ENCODE peak calls at places on chromosomes 7 and 10, in nine cellular contexts. One of them, this sample, is unnamed. For H3K27me3, the result is how much of the 10 kb centered on the place peaks cover.

GRCh38 chr10:100913470-100913865 is 705 bp downstream of the SLF2 start:
- DNase-seq in uterus: no peak
- DNase-seq in brain microvascular endothelial cell: no peak
- DNase-seq in hepatocyte: no peak
- DNase-seq in GM23338: no peak
- DNase-seq in psoas muscle: no peak
- DNase-seq in neural progenitor cell: no peak
- DNase-seq in body of pancreas: no peak
- DNase-seq in keratinocyte: no peak
- DNase-seq in this sample: no peak

GRCh38 chr7:44131173-44132009 is 8.0 kb upstream of the POLD2 start:
- DNase-seq in hepatocyte: peak
- DNase-seq in neural progenitor cell: peak
- DNase-seq in brain microvascular endothelial cell: no peak
- DNase-seq in GM23338: peak
- DNase-seq in psoas muscle: peak
- DNase-seq in body of pancreas: peak
- DNase-seq in keratinocyte: no peak
- DNase-seq in uterus: no peak
- DNase-seq in this sample: no peak

GRCh38 chr7:2607122-2607912 is 24.5 kb upstream of the TTYH3 start:
- DNase-seq in psoas muscle: peak
- DNase-seq in GM23338: no peak
- DNase-seq in uterus: peak
- DNase-seq in body of pancreas: no peak
- DNase-seq in brain microvascular endothelial cell: no peak
- DNase-seq in neural progenitor cell: no peak
- DNase-seq in keratinocyte: no peak
- DNase-seq in hepatocyte: no peak
- DNase-seq in this sample: no peak

GRCh38 chr10:101961591-101962498 is 94.1 kb downstream of the ARMH3 start:
- DNase-seq in uterus: no peak
- DNase-seq in body of pancreas: peak
- DNase-seq in psoas muscle: peak
- DNase-seq in keratinocyte: no peak
- DNase-seq in GM23338: no peak
- DNase-seq in brain microvascular endothelial cell: peak
- DNase-seq in neural progenitor cell: no peak
- DNase-seq in hepatocyte: peak
- DNase-seq in this sample: no peak

GRCh38 chr10:11148638-11149037 is 131.0 kb downstream of the CELF2 start:
- DNase-seq in brain microvascular endothelial cell: no peak
- DNase-seq in body of pancreas: no peak
- DNase-seq in uterus: no peak
- DNase-seq in neural progenitor cell: no peak
- DNase-seq in GM23338: no peak
- DNase-seq in keratinocyte: no peak
- DNase-seq in psoas muscle: no peak
- DNase-seq in hepatocyte: no peak
- DNase-seq in this sample: no peak

GRCh38 chr10:33263453-33263852 is 71.0 kb downstream of the NRP1 start:
- DNase-seq in psoas muscle: no peak
- DNase-seq in neural progenitor cell: no peak
- DNase-seq in body of pancreas: no peak
- DNase-seq in brain microvascular endothelial cell: no peak
- DNase-seq in keratinocyte: no peak
- DNase-seq in GM23338: no peak
- DNase-seq in uterus: no peak
- DNase-seq in hepatocyte: no peak
- DNase-seq in this sample: no peak

GRCh38 chr7:4015371-4015770 is 666.7 kb upstream of the FOXK1 start:
- DNase-seq in uterus: no peak
- DNase-seq in brain microvascular endothelial cell: no peak
- DNase-seq in GM23338: no peak
- DNase-seq in body of pancreas: no peak
- DNase-seq in keratinocyte: no peak
- DNase-seq in psoas muscle: no peak
- DNase-seq in hepatocyte: no peak
- DNase-seq in neural progenitor cell: no peak
- DNase-seq in this sample: no peak

GRCh38 chr7:43869898-43870240 is 552 bp upstream of the MRPS24 start:
- DNase-seq in GM23338: peak
- DNase-seq in brain microvascular endothelial cell: peak
- DNase-seq in keratinocyte: peak
- DNase-seq in body of pancreas: no peak
- DNase-seq in uterus: peak
- DNase-seq in neural progenitor cell: no peak
- DNase-seq in hepatocyte: peak
- DNase-seq in psoas muscle: no peak
- DNase-seq in this sample: no peak

GRCh38 chr7:47938574-47939165 is 9.6 kb downstream of the PKD1L1 start:
- DNase-seq in neural progenitor cell: no peak
- DNase-seq in body of pancreas: no peak
- DNase-seq in hepatocyte: no peak
- DNase-seq in GM23338: no peak
- DNase-seq in psoas muscle: no peak
- DNase-seq in brain microvascular endothelial cell: no peak
- DNase-seq in uterus: no peak
- DNase-seq in keratinocyte: no peak
- DNase-seq in this sample: peak

GRCh38 chr7:114150704-114151103 is 231.9 kb upstream of the PPP1R3A start:
- DNase-seq in uterus: no peak
- DNase-seq in body of pancreas: no peak
- DNase-seq in brain microvascular endothelial cell: no peak
- DNase-seq in hepatocyte: no peak
- DNase-seq in neural progenitor cell: no peak
- DNase-seq in keratinocyte: no peak
- DNase-seq in GM23338: no peak
- DNase-seq in psoas muscle: no peak
- DNase-seq in this sample: no peak

GRCh38 chr7:98409843-98410242 is 9.0 kb upstream of the BAIAP2L1 start:
- DNase-seq in body of pancreas: no peak
- DNase-seq in neural progenitor cell: no peak
- DNase-seq in GM23338: no peak
- DNase-seq in psoas muscle: no peak
- DNase-seq in uterus: no peak
- DNase-seq in hepatocyte: no peak
- DNase-seq in brain microvascular endothelial cell: no peak
- DNase-seq in keratinocyte: no peak
- DNase-seq in this sample: no peak

GRCh38 chr7:98418271-98418635 is 17.4 kb upstream of the BAIAP2L1 start:
- DNase-seq in brain microvascular endothelial cell: peak
- DNase-seq in keratinocyte: no peak
- DNase-seq in neural progenitor cell: no peak
- DNase-seq in psoas muscle: no peak
- DNase-seq in body of pancreas: no peak
- DNase-seq in uterus: no peak
- DNase-seq in GM23338: no peak
- DNase-seq in hepatocyte: no peak
- DNase-seq in this sample: no peak

GRCh38 chr7:98418636-98419315 is 17.9 kb upstream of the BAIAP2L1 start:
- DNase-seq in brain microvascular endothelial cell: peak
- DNase-seq in psoas muscle: no peak
- DNase-seq in neural progenitor cell: no peak
- DNase-seq in hepatocyte: peak
- DNase-seq in body of pancreas: peak
- DNase-seq in GM23338: no peak
- DNase-seq in uterus: no peak
- DNase-seq in keratinocyte: peak
- DNase-seq in this sample: no peak

DNA sequence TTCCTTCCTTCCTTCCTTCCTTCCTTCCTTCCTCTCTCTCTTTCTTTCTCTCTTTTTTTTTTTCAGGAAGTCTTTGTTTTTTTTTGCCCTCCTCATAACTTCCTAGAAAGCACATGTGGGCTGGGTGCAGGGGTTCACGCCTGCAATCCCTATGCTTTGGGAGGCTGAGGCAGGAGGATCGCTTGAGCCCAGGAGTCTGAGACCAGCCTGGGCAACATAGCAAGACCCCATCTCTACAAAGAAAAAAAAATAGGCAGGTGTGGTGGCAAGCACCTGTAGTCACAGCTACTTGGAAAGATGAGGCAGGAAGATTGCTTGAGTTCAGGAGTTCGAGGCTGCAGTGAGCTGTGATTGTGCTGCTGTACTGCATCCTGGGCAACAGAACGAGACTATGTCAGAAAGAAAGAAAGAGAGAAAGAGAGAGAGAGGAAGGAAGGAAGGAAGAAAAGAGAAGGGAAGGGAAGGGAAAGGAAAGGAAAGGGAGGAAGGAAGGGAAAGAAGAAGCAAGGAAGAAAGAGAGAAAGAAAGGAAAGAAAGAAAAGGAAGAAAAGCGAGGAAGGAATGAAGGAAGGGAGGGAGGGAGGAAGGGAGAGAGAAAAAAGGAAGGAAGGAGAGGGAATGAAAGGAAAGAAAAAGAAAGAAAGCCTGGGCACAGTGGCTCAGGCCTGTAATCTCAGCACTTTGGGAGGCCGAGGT is 13.5 kb upstream of the BAIAP2L1 start:
- DNase-seq in brain microvascular endothelial cell: no peak
- DNase-seq in keratinocyte: no peak
- DNase-seq in GM23338: no peak
- DNase-seq in body of pancreas: no peak
- DNase-seq in hepatocyte: no peak
- DNase-seq in neural progenitor cell: no peak
- DNase-seq in uterus: no peak
- DNase-seq in psoas muscle: no peak
- DNase-seq in this sample: no peak
- TF ChIP-seq CTCF in brain microvascular endothelial cell: no peak
- TF ChIP-seq CTCF in keratinocyte: no peak
- TF ChIP-seq CTCF in GM23338: no peak
- TF ChIP-seq CTCF in body of pancreas: no peak
- TF ChIP-seq CTCF in hepatocyte: no peak
- TF ChIP-seq CTCF in neural progenitor cell: no peak
- TF ChIP-seq CTCF in uterus: no peak
- TF ChIP-seq CTCF in psoas muscle: no peak
- TF ChIP-seq CTCF in this sample: no peak

DNA sequence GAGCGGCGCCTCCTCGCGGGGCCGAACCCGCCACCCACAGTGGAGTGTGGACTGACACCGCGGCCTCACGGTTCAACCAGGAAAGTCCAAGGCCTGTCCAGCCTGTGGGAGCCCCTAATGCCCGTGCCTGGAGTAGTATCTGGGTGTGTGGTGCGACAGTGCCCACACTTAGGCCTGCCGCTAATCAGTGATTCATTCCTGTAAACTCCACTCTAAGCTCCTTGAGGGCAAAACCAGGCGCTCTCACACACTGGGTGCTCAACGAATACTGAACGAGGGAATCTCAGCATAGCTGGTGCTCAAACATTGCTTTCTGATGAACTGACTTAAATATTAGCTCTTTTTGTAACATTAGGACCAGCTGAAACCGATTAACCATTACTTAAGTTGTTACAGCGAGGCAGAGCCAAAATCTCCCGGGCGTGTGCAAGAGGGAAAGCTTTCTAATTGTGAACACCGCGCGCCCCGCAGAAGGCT is 573 bp upstream of the GSDME start:
- DNase-seq in hepatocyte: peak
- DNase-seq in GM23338: peak
- DNase-seq in psoas muscle: peak
- DNase-seq in brain microvascular endothelial cell: peak
- DNase-seq in body of pancreas: peak
- DNase-seq in uterus: peak
- DNase-seq in keratinocyte: no peak
- DNase-seq in neural progenitor cell: peak
- DNase-seq in this sample: no peak
- H3K4me3 ChIP-seq in hepatocyte: peak
- H3K4me3 ChIP-seq in GM23338: peak
- H3K4me3 ChIP-seq in psoas muscle: peak
- H3K4me3 ChIP-seq in brain microvascular endothelial cell: peak
- H3K4me3 ChIP-seq in body of pancreas: peak
- H3K4me3 ChIP-seq in uterus: peak
- H3K4me3 ChIP-seq in keratinocyte: peak
- H3K4me3 ChIP-seq in neural progenitor cell: peak
- H3K4me3 ChIP-seq in this sample: peak

GRCh38 chr7:128132426-128133069 is 101.3 kb upstream of the LRRC4 start:
- DNase-seq in neural progenitor cell: no peak
- DNase-seq in GM23338: no peak
- DNase-seq in uterus: no peak
- DNase-seq in body of pancreas: no peak
- DNase-seq in hepatocyte: no peak
- DNase-seq in keratinocyte: no peak
- DNase-seq in psoas muscle: no peak
- DNase-seq in brain microvascular endothelial cell: no peak
- DNase-seq in this sample: no peak

GRCh38 chr7:128131115-128131514 is 99.9 kb upstream of the LRRC4 start:
- DNase-seq in hepatocyte: no peak
- DNase-seq in neural progenitor cell: no peak
- DNase-seq in keratinocyte: no peak
- DNase-seq in uterus: no peak
- DNase-seq in body of pancreas: no peak
- DNase-seq in brain microvascular endothelial cell: no peak
- DNase-seq in GM23338: no peak
- DNase-seq in psoas muscle: no peak
- DNase-seq in this sample: no peak

GRCh38 chr7:128128401-128128800 is 97.2 kb upstream of the LRRC4 start:
- DNase-seq in uterus: no peak
- DNase-seq in psoas muscle: no peak
- DNase-seq in brain microvascular endothelial cell: no peak
- DNase-seq in GM23338: no peak
- DNase-seq in hepatocyte: no peak
- DNase-seq in keratinocyte: no peak
- DNase-seq in neural progenitor cell: no peak
- DNase-seq in body of pancreas: no peak
- DNase-seq in this sample: no peak

GRCh38 chr7:128129224-128129864 is 98.1 kb upstream of the LRRC4 start:
- DNase-seq in hepatocyte: no peak
- DNase-seq in keratinocyte: no peak
- DNase-seq in neural progenitor cell: no peak
- DNase-seq in body of pancreas: no peak
- DNase-seq in psoas muscle: no peak
- DNase-seq in uterus: no peak
- DNase-seq in brain microvascular endothelial cell: no peak
- DNase-seq in GM23338: no peak
- DNase-seq in this sample: no peak

DNA sequence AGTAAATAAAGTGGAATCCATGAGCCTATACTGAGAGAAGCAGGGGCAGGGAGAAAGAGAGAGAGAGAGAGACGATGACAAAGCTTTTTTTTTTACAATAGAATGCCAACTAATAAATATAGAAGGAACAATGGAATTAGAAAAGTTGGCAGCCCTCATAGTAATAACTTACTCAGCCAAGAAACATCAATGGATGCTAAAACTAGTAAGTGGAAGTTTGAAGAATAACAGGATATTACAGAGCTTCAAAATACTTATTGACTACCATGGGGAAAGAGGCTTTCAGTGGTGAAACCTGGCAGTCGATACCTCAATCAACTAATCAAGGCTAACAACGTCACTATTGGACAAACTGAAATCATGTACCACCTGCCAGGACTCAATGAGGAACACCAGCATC is 100.5 kb upstream of the LRRC4 start:
- DNase-seq in hepatocyte: no peak
- DNase-seq in keratinocyte: no peak
- DNase-seq in GM23338: no peak
- DNase-seq in neural progenitor cell: no peak
- DNase-seq in brain microvascular endothelial cell: no peak
- DNase-seq in psoas muscle: no peak
- DNase-seq in body of pancreas: no peak
- DNase-seq in uterus: no peak
- DNase-seq in this sample: no peak
- H3K27me3 ChIP-seq in hepatocyte: half or more
- H3K27me3 ChIP-seq in keratinocyte: under half
- H3K27me3 ChIP-seq in GM23338: under half
- H3K27me3 ChIP-seq in neural progenitor cell: half or more
- H3K27me3 ChIP-seq in brain microvascular endothelial cell: under half
- H3K27me3 ChIP-seq in psoas muscle: under half
- H3K27me3 ChIP-seq in body of pancreas: under half
- H3K27me3 ChIP-seq in uterus: under half
- H3K27me3 ChIP-seq in this sample: under half

GRCh38 chr7:15490261-15490660 is 71.6 kb downstream of the AGMO start:
- DNase-seq in brain microvascular endothelial cell: no peak
- DNase-seq in psoas muscle: no peak
- DNase-seq in hepatocyte: no peak
- DNase-seq in keratinocyte: no peak
- DNase-seq in neural progenitor cell: no peak
- DNase-seq in body of pancreas: no peak
- DNase-seq in uterus: no peak
- DNase-seq in GM23338: no peak
- DNase-seq in this sample: no peak
- TF ChIP-seq CTCF in brain microvascular endothelial cell: no peak
- TF ChIP-seq CTCF in psoas muscle: no peak
- TF ChIP-seq CTCF in hepatocyte: no peak
- TF ChIP-seq CTCF in keratinocyte: no peak
- TF ChIP-seq CTCF in neural progenitor cell: no peak
- TF ChIP-seq CTCF in body of pancreas: no peak
- TF ChIP-seq CTCF in uterus: no peak
- TF ChIP-seq CTCF in GM23338: no peak
- TF ChIP-seq CTCF in this sample: no peak

This sample was measured in GM06990.